ENCODE peak calls at places on chromosomes 12 and 14, in ten cellular contexts. Z is psoas muscle, D is fibroblast of the aortic adventitia, Q is cardiac fibroblast, R is brain microvascular endothelial cell, G is left ventricle myocardium inferior, E is mesothelial cell of epicardium, Y is upper lobe of right lung, S is stomach, I is astrocyte. T is an unnamed sample.

GRCh38 chr12:116539905-116540482 is 19.2 kb upstream of the MAP1LC3B2 start:
- DNase-seq in Q (peak), D (peak), I (peak), Z (no peak), S (peak), G (peak), R (peak), E (peak), Y (no peak), T (peak)

GRCh38 chr14:48598458-48598857 is 923.1 kb upstream of the MDGA2 start:
- DNase-seq in G (no peak), I (no peak), Z (no peak), R (no peak), S (no peak), E (no peak), Q (no peak), Y (no peak), D (no peak), T (no peak)

GRCh38 chr14:67583711-67584644 is 16.1 kb downstream of the PIGH start:
- DNase-seq in Z (no peak), Y (no peak), Q (peak), I (peak), D (peak), S (peak), G (no peak), E (no peak), R (peak), T (no peak)

GRCh38 chr14:74826574-74826973 is 49.4 kb downstream of the PROX2 start:
- DNase-seq in D (no peak), S (no peak), Q (no peak), Z (no peak), Y (no peak), R (no peak), I (no peak), G (no peak), E (no peak), T (no peak)

GRCh38 chr12:78232756-78233155 is 402.1 kb downstream of the NAV3 start:
- DNase-seq in Y (no peak), Z (no peak), D (no peak), G (no peak), R (no peak), Q (no peak), I (no peak), S (no peak), E (no peak), T (no peak)

GRCh38 chr12:65778268-65779090 is 45.8 kb upstream of the HMGA2 start:
- DNase-seq in I (peak), R (no peak), Z (no peak), E (no peak), Y (no peak), Q (peak), G (no peak), D (peak), S (no peak), T (no peak)

GRCh38 chr14:21070083-21070609 is at the start of gene ARHGEF40:
- DNase-seq in G (peak), Q (peak), Z (peak), D (peak), Y (peak), E (peak), S (peak), R (peak), I (peak), T (no peak)

GRCh38 chr14:40058916-40059897 is 627.0 kb upstream of the FBXO33 start:
- DNase-seq in G (no peak), Q (no peak), E (no peak), R (no peak), Y (no peak), S (no peak), D (no peak), Z (no peak), I (no peak), T (no peak)

GRCh38 chr14:92560106-92560865 is 46.7 kb downstream of the RIN3 start:
- DNase-seq in S (no peak), D (no peak), E (no peak), Q (no peak), Z (no peak), G (no peak), R (no peak), I (no peak), Y (no peak), T (no peak)

GRCh38 chr12:115229517-115229916 is 545.5 kb upstream of the TBX3 start:
- DNase-seq in S (no peak), Y (no peak), R (no peak), I (no peak), D (no peak), E (no peak), Z (no peak), Q (no peak), G (no peak), T (no peak)

GRCh38 chr12:65607271-65607880 is 216.9 kb upstream of the HMGA2 start:
- DNase-seq in Y (no peak), D (no peak), G (no peak), E (no peak), Q (no peak), S (peak), I (no peak), Z (no peak), R (no peak), T (no peak)

GRCh38 chr12:131074221-131075083 is 120.7 kb downstream of the ADGRD1 start:
- DNase-seq in S (peak), E (no peak), I (no peak), Q (peak), R (no peak), G (peak), D (peak), Z (peak), Y (peak), T (no peak)

GRCh38 chr12:110533607-110534006 is 31.5 kb downstream of the RAD9B start:
- DNase-seq in G (no peak), Z (no peak), E (no peak), I (peak), D (no peak), S (no peak), Y (no peak), R (no peak), Q (no peak), T (no peak)

GRCh38 chr12:15910864-15911696 is at the start of gene DERA:
- DNase-seq in E (peak), D (peak), Z (peak), G (peak), I (peak), S (peak), Y (peak), Q (peak), R (peak), T (no peak)

GRCh38 chr14:71555654-71556559 is 376.3 kb upstream of the RGS6 start:
- DNase-seq in Z (no peak), S (no peak), D (peak), I (peak), R (no peak), Q (no peak), E (no peak), Y (no peak), G (no peak), T (no peak)

GRCh38 chr14:103065861-103066260 is 8.5 kb upstream of the CDC42BPB start:
- DNase-seq in Y (peak), S (no peak), I (no peak), Z (no peak), R (no peak), E (no peak), D (no peak), G (no peak), Q (no peak), T (no peak)

GRCh38 chr12:107125833-107126232 is 32.5 kb upstream of the CRY1 start:
- DNase-seq in I (no peak), E (no peak), R (no peak), S (no peak), D (no peak), G (no peak), Q (no peak), Y (no peak), Z (no peak), T (no peak)

GRCh38 chr12:107129315-107129930 is 36.1 kb upstream of the CRY1 start:
- DNase-seq in Q (no peak), D (no peak), S (no peak), Y (no peak), R (no peak), E (no peak), G (no peak), I (no peak), Z (no peak), T (no peak)

GRCh38 chr12:107130830-107131760 is 37.7 kb upstream of the CRY1 start:
- DNase-seq in Z (no peak), E (no peak), R (no peak), G (no peak), D (no peak), S (no peak), Q (no peak), I (no peak), Y (no peak), T (no peak)

GRCh38 chr12:107127482-107128185 is 34.3 kb upstream of the CRY1 start:
- DNase-seq in I (no peak), S (no peak), Q (no peak), G (no peak), D (no peak), Z (no peak), R (no peak), E (no peak), Y (no peak), T (no peak)

DNA sequence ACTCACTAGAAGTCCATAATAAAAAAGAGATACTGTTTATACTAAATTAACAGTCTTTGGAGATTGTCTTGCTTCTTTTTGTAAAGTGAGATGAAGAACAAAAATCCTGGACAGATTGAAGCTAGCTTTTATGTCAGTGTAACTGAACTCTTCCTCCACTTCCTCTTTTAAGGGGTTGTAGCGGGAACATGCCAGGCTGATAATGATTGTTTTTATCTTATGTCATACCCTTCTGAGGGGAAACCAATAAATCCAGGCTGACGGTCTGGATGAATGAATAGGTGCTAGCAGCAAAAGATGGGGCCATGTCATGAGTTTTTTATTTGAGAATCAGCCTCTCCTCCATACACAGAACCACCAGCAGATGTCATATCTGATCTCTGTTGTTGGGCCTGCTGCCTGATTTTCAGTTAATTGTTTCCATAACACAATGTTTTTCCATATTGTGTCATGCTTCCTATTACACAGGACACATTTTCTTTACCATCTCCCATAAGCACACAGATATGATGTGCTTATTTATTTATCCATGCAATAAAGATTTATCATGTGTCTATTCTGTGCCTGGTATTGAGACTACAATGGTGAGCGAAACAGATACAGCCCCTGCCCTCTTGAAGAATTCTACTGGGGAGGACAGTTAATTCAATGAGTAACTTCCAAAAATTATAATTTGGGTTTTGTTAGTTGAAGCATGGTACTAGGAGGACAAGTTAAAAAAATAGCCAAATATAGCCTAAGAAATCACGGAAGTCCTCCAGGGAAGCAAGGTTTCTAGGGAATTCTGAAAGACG is 33.5 kb upstream of the CRY1 start:
- DNase-seq in R (peak), G (no peak), S (no peak), Q (peak), D (peak), E (no peak), Z (no peak), Y (no peak), I (no peak), T (no peak)
- TF ChIP-seq CTCF in R (peak), G (no peak), S (no peak), Q (peak), D (peak), E (no peak), Z (no peak), Y (no peak), I (peak), T (peak)

DNA sequence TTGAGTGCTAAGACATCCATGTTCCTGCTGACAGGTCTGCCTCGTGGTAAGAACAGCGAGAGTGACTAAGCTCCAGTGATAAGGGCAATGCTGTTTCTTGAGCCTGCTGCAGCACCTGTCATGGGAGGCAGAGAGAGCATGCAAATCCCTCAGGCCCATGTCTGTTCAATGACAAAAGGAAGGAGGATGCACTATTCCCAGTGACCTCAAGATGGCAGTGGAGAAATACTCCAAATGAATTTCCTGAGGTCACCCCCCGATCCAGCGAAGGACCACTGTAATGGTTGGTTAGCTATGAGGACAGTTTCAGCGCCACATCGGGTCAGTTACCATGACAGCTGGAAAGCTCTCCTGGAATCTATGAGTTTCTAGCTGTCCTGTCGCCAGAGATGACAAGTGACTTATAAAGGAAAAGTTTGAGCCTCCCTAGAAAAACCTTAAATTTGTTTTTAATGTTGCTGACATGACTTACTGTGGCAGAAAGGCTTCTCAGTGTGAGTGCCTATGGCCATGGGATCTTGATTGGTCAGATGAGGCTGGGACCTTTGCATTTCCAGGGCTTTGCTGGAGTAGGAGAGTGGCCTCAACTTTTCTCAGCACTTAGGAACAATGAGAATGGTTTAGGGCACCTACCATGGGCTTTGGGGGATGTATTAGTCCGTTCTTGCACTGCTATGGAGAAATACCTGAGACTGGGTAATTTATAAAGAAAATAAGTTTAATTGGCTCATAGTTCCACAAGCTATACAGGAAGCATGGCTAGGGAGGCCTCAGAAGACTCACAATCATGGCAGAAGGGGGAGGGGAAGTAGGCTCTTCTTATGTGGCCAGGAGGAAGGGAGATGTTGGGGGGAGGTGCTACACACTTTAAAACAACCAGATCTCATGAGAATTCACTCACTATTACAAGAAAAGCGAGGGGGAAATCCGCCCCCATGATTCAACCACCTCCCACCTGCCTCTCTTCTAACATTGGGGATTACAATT is 88.0 kb upstream of the TMEM260 start:
- DNase-seq in Q (peak), Y (no peak), S (no peak), Z (no peak), I (peak), D (peak), G (no peak), E (peak), R (peak), T (no peak)
- TF ChIP-seq CTCF in Q (peak), Y (peak), S (peak), Z (peak), I (peak), D (peak), G (peak), E (peak), R (peak), T (peak)

GRCh38 chr14:24297190-24297964 is 2.2 kb downstream of the DHRS1 start:
- DNase-seq in Z (no peak), Q (peak), Y (no peak), S (no peak), I (no peak), E (no peak), R (peak), G (no peak), D (peak), T (no peak)
- TF ChIP-seq CTCF in Z (peak), Q (peak), Y (peak), S (no peak), I (peak), E (no peak), R (peak), G (peak), D (peak), T (peak)

GRCh38 chr12:26719852-26720251 is 113.1 kb downstream of the ITPR2 start:
- DNase-seq in E (no peak), I (no peak), G (no peak), S (no peak), Z (no peak), Y (no peak), R (no peak), Q (no peak), D (no peak), T (no peak)
- TF ChIP-seq CTCF in E (peak), I (peak), G (no peak), S (no peak), Z (peak), Y (no peak), R (peak), Q (peak), D (peak), T (no peak)

GRCh38 chr12:120497524-120498150 is 1.7 kb downstream of the DYNLL1 start:
- DNase-seq in G (no peak), E (no peak), I (peak), R (peak), D (peak), Z (no peak), S (no peak), Q (peak), Y (no peak), T (no peak)

GRCh38 chr12:120495189-120495722 is 657 bp upstream of the DYNLL1 start:
- DNase-seq in D (no peak), I (no peak), G (no peak), Y (no peak), R (no peak), Z (no peak), Q (no peak), E (no peak), S (no peak), T (no peak)

GRCh38 chr12:120498870-120499515 is 3.1 kb downstream of the DYNLL1 start:
- DNase-seq in R (no peak), Q (no peak), I (no peak), E (no peak), G (no peak), Y (no peak), S (no peak), Z (no peak), D (no peak), T (no peak)

GRCh38 chr12:120495723-120496352 is at the start of gene DYNLL1:
- DNase-seq in Q (peak), I (peak), E (peak), Z (peak), D (peak), G (peak), R (peak), Y (peak), S (peak), T (peak)

DNA sequence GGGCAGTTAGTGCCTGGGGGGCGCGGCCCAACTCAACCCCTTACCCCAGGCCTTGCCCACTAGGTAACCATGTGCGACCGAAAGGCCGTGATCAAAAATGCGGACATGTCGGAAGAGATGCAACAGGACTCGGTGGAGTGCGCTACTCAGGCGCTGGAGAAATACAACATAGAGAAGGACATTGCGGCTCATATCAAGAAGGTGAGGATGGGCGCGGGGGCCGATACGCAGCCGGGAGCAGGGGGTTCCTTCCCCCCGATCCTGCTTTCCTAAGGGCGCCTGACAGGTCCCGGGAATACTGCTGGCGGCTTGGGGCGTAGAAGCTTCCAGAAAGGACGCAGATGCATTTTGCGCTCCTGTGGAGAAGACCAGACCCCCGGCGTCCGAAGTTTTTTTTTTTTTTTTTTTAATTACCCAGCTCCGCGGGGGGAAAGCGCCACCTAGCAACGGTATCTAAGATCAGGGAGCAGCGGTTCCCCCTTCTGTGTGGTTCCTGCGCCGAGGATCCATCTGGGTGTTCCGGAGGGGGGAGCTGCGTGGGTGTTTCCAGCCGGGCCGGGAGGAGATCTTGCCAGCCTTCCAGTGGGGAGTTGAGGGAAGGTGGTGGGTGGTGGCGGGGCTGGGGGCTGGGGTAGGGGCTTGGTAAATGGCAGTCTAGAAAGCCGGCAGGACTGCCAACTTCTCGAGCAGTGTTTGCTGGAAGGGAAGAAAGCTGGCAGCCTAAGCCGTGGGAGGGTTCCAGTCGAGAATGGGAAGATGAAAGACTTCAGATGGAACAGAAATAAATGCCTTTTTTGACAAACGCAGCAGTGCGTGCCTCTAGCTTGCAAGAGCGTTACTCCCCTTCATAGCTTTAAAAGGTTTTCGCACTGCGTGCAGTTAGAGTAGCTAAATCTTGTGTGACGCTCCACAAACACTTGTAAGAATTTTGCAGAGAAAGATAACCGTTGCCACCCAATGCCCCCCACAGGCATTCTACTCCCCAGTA is 734 bp downstream of the DYNLL1 start:
- DNase-seq in G (peak), I (peak), R (peak), Z (peak), E (peak), D (peak), Q (peak), S (peak), Y (peak), T (peak)
- TF ChIP-seq CTCF in G (no peak), I (no peak), R (no peak), Z (no peak), E (no peak), D (no peak), Q (no peak), S (no peak), Y (no peak), T (peak)

GRCh38 chr14:56294125-56294524 is 175.9 kb downstream of the PELI2 start:
- DNase-seq in D (no peak), Z (no peak), Y (no peak), R (no peak), S (no peak), Q (no peak), E (no peak), G (no peak), I (no peak), T (no peak)
- TF ChIP-seq CTCF in D (no peak), Z (no peak), Y (no peak), R (peak), S (no peak), Q (no peak), E (no peak), G (no peak), I (no peak), T (no peak)

GRCh38 chr14:61188196-61188595 is 92.9 kb downstream of the TMEM30B start:
- DNase-seq in G (peak), R (peak), S (no peak), Y (no peak), Q (peak), D (peak), Z (peak), I (no peak), E (no peak), T (no peak)

GRCh38 chr14:61185534-61185933 is 95.6 kb downstream of the TMEM30B start:
- DNase-seq in Y (no peak), G (no peak), Z (no peak), E (no peak), Q (no peak), R (no peak), D (no peak), S (no peak), I (no peak), T (no peak)

GRCh38 chr14:61187642-61187905 is 93.6 kb downstream of the TMEM30B start:
- DNase-seq in S (no peak), Q (no peak), I (no peak), Y (no peak), R (no peak), Z (no peak), D (no peak), E (no peak), G (no peak), T (no peak)

GRCh38 chr14:61186793-61187641 is 94.1 kb downstream of the TMEM30B start:
- DNase-seq in Q (no peak), I (no peak), Y (no peak), Z (no peak), R (peak), G (no peak), S (no peak), E (no peak), D (no peak), T (no peak)

GRCh38 chr14:61186341-61186740 is 94.8 kb downstream of the TMEM30B start:
- DNase-seq in G (no peak), Z (no peak), Y (no peak), E (no peak), D (no peak), Q (no peak), R (no peak), I (peak), S (no peak), T (no peak)
- TF ChIP-seq CTCF in G (no peak), Z (no peak), Y (no peak), E (no peak), D (no peak), Q (no peak), R (no peak), I (no peak), S (no peak), T (no peak)